ENCODE peak calls at places on chromosomes 7 and 10, in seven cellular contexts. One of them, this sample, is unnamed.

GRCh38 chr10:21095073-21095472 is 198.0 kb upstream of the NEBL start:
- DNase-seq in endothelial cell of umbilical vein: no peak
- DNase-seq in HCT116: no peak
- DNase-seq in GM23338: no peak
- DNase-seq in H1: no peak
- DNase-seq in HepG2: no peak
- DNase-seq in K562: no peak
- DNase-seq in this sample: no peak

GRCh38 chr7:148697256-148697841 is 1.4 kb upstream of the CUL1 start:
- DNase-seq in endothelial cell of umbilical vein: peak
- DNase-seq in HCT116: no peak
- DNase-seq in GM23338: no peak
- DNase-seq in H1: no peak
- DNase-seq in HepG2: no peak
- DNase-seq in K562: peak
- DNase-seq in this sample: no peak

GRCh38 chr7:102252373-102252982 is 34.2 kb upstream of the SH2B2 start:
- DNase-seq in endothelial cell of umbilical vein: no peak
- DNase-seq in HCT116: no peak
- DNase-seq in GM23338: no peak
- DNase-seq in H1: no peak
- DNase-seq in HepG2: no peak
- DNase-seq in K562: peak
- DNase-seq in this sample: no peak

GRCh38 chr7:75951506-75951905 is 36.6 kb downstream of the POR start:
- DNase-seq in endothelial cell of umbilical vein: no peak
- DNase-seq in HCT116: no peak
- DNase-seq in GM23338: no peak
- DNase-seq in H1: no peak
- DNase-seq in HepG2: peak
- DNase-seq in K562: no peak
- DNase-seq in this sample: no peak

GRCh38 chr10:133230023-133230319 is at the start of gene UTF1:
- DNase-seq in endothelial cell of umbilical vein: no peak
- DNase-seq in HCT116: no peak
- DNase-seq in GM23338: peak
- DNase-seq in H1: no peak
- DNase-seq in HepG2: no peak
- DNase-seq in K562: no peak
- DNase-seq in this sample: no peak

GRCh38 chr10:124325998-124326636 is 92.6 kb downstream of the OAT start:
- DNase-seq in endothelial cell of umbilical vein: no peak
- DNase-seq in HCT116: no peak
- DNase-seq in GM23338: no peak
- DNase-seq in H1: peak
- DNase-seq in HepG2: no peak
- DNase-seq in K562: no peak
- DNase-seq in this sample: no peak

GRCh38 chr10:43249151-43249961 is 17.5 kb downstream of the RASGEF1A start:
- DNase-seq in endothelial cell of umbilical vein: no peak
- DNase-seq in HCT116: no peak
- DNase-seq in GM23338: no peak
- DNase-seq in H1: peak
- DNase-seq in HepG2: no peak
- DNase-seq in K562: no peak
- DNase-seq in this sample: no peak

GRCh38 chr10:69383485-69384089 is 33.1 kb downstream of the TACR2 start:
- DNase-seq in endothelial cell of umbilical vein: no peak
- DNase-seq in HCT116: no peak
- DNase-seq in GM23338: no peak
- DNase-seq in H1: no peak
- DNase-seq in HepG2: peak
- DNase-seq in K562: no peak
- DNase-seq in this sample: no peak

GRCh38 chr7:93799750-93800357 is 90.7 kb downstream of the TFPI2 start:
- DNase-seq in endothelial cell of umbilical vein: peak
- DNase-seq in HCT116: no peak
- DNase-seq in GM23338: peak
- DNase-seq in H1: no peak
- DNase-seq in HepG2: no peak
- DNase-seq in K562: no peak
- DNase-seq in this sample: peak

GRCh38 chr7:76217942-76218566 is 16.4 kb downstream of the SRRM3 start:
- DNase-seq in endothelial cell of umbilical vein: no peak
- DNase-seq in HCT116: no peak
- DNase-seq in GM23338: no peak
- DNase-seq in H1: no peak
- DNase-seq in HepG2: no peak
- DNase-seq in K562: no peak
- DNase-seq in this sample: no peak

GRCh38 chr10:7121154-7121797 is 289.6 kb downstream of the SFMBT2 start:
- DNase-seq in endothelial cell of umbilical vein: peak
- DNase-seq in HCT116: peak
- DNase-seq in GM23338: peak
- DNase-seq in H1: peak
- DNase-seq in HepG2: peak
- DNase-seq in K562: peak
- DNase-seq in this sample: peak

GRCh38 chr7:148492157-148492860 is 98.3 kb upstream of the C7orf33 start:
- DNase-seq in endothelial cell of umbilical vein: no peak
- DNase-seq in HCT116: no peak
- DNase-seq in GM23338: no peak
- DNase-seq in H1: no peak
- DNase-seq in HepG2: no peak
- DNase-seq in K562: no peak
- DNase-seq in this sample: no peak

GRCh38 chr7:85021090-85021704 is 165.7 kb downstream of the SEMA3D start:
- DNase-seq in endothelial cell of umbilical vein: peak
- DNase-seq in HCT116: no peak
- DNase-seq in GM23338: peak
- DNase-seq in H1: no peak
- DNase-seq in HepG2: no peak
- DNase-seq in K562: peak
- DNase-seq in this sample: no peak

GRCh38 chr7:1027285-1028043 is 16.9 kb upstream of the GPR146 start:
- DNase-seq in endothelial cell of umbilical vein: peak
- DNase-seq in HCT116: no peak
- DNase-seq in GM23338: peak
- DNase-seq in H1: peak
- DNase-seq in HepG2: no peak
- DNase-seq in K562: peak
- DNase-seq in this sample: no peak
- TF ChIP-seq POLR2AphosphoS5 in endothelial cell of umbilical vein: no peak
- TF ChIP-seq POLR2AphosphoS5 in HCT116: no peak
- TF ChIP-seq POLR2AphosphoS5 in GM23338: no peak
- TF ChIP-seq POLR2AphosphoS5 in H1: no peak
- TF ChIP-seq POLR2AphosphoS5 in HepG2: no peak
- TF ChIP-seq POLR2AphosphoS5 in K562: no peak
- TF ChIP-seq POLR2AphosphoS5 in this sample: no peak

DNA sequence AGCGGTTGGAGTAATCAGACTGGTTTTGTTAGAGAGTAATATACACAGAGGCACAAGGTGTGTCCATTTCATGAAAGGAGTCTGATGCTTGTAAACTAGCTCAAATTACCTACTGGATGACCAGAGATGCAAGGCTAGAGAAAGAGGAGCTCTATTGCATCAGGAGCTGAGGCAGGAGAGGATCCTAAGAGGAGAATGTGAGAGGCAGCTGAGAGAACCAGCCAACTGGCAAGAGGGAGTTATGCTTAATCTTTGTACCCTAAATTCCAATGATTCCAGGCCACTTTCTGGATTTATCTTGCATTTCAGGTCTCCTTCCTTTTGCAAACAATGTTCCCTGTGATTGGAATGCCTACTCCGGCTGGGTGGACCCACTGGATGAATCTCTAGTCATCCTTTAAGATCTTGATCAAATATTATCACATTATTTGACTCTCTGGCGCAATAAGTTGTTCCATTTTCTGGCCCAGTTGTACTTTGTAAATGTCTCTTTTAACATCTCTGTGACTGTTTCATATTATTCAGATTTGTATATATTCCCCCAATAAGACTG is 57.5 kb upstream of the PTPN12 start:
- DNase-seq in endothelial cell of umbilical vein: no peak
- DNase-seq in HCT116: no peak
- DNase-seq in GM23338: peak
- DNase-seq in H1: no peak
- DNase-seq in HepG2: peak
- DNase-seq in K562: no peak
- DNase-seq in this sample: no peak
- H3K4me3 ChIP-seq in endothelial cell of umbilical vein: no peak
- H3K4me3 ChIP-seq in HCT116: no peak
- H3K4me3 ChIP-seq in GM23338: no peak
- H3K4me3 ChIP-seq in H1: no peak
- H3K4me3 ChIP-seq in HepG2: peak
- H3K4me3 ChIP-seq in K562: no peak
- H3K4me3 ChIP-seq in this sample: no peak

GRCh38 chr10:1274098-1274745 is 218.0 kb downstream of the WDR37 start:
- DNase-seq in endothelial cell of umbilical vein: no peak
- DNase-seq in HCT116: no peak
- DNase-seq in GM23338: no peak
- DNase-seq in H1: no peak
- DNase-seq in HepG2: no peak
- DNase-seq in K562: no peak
- DNase-seq in this sample: no peak
- TF ChIP-seq EZH2 in endothelial cell of umbilical vein: no peak
- TF ChIP-seq EZH2 in HCT116: no peak
- TF ChIP-seq EZH2 in GM23338: no peak
- TF ChIP-seq EZH2 in H1: no peak
- TF ChIP-seq EZH2 in HepG2: no peak
- TF ChIP-seq EZH2 in K562: no peak
- TF ChIP-seq EZH2 in this sample: no peak

DNA sequence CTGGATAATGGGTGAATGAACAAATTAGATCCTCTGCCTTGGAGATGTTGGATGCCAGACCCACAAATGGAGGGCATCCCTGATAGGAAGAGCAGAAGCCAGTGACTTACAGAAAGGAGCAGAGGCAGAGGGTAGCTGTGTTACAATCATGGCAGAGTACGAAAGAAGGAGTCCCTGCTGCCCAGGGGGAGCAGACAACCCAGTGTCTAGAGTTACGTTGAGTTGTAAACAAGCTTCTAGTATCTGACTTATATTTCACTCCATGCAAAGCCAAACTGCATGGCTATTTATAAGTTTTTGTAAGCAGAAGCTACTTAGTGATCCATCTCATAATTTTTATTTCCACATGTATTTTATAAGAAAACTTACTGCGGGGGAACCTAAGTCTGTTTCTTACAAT is 56.2 kb upstream of the A1CF start:
- DNase-seq in endothelial cell of umbilical vein: no peak
- DNase-seq in HCT116: no peak
- DNase-seq in GM23338: no peak
- DNase-seq in H1: no peak
- DNase-seq in HepG2: no peak
- DNase-seq in K562: no peak
- DNase-seq in this sample: no peak
- TF ChIP-seq POLR2AphosphoS5 in endothelial cell of umbilical vein: no peak
- TF ChIP-seq POLR2AphosphoS5 in HCT116: no peak
- TF ChIP-seq POLR2AphosphoS5 in GM23338: no peak
- TF ChIP-seq POLR2AphosphoS5 in H1: no peak
- TF ChIP-seq POLR2AphosphoS5 in HepG2: no peak
- TF ChIP-seq POLR2AphosphoS5 in K562: no peak
- TF ChIP-seq POLR2AphosphoS5 in this sample: no peak

GRCh38 chr7:51132661-51133060 is 183.9 kb downstream of the COBL start:
- DNase-seq in endothelial cell of umbilical vein: no peak
- DNase-seq in HCT116: no peak
- DNase-seq in GM23338: no peak
- DNase-seq in H1: peak
- DNase-seq in HepG2: no peak
- DNase-seq in K562: no peak
- DNase-seq in this sample: no peak
- H3K4me3 ChIP-seq in endothelial cell of umbilical vein: no peak
- H3K4me3 ChIP-seq in HCT116: no peak
- H3K4me3 ChIP-seq in GM23338: no peak
- H3K4me3 ChIP-seq in H1: no peak
- H3K4me3 ChIP-seq in HepG2: no peak
- H3K4me3 ChIP-seq in K562: no peak
- H3K4me3 ChIP-seq in this sample: no peak

This sample was measured in SK-N-MC.